ENCODE peak calls at places on chromosomes 5 and 9, in ten cellular contexts. N, K, Q, U, Z, Y, W, A, J and F are unnamed samples.
A peak's percentile ranks its signal among the peaks of the same experiment; 100 is the strongest.

GRCh38 chr9:8924529-8924928 is 1125.0 kb upstream of the DMAC1 start:
- DNase-seq in W (no peak), Y (no peak), Z (no peak), A (no peak), N (no peak), K (no peak), Q (no peak), J (no peak), U (no peak), F (no peak)

GRCh38 chr5:50704730-50705129 is 38.3 kb downstream of the PARP8 start:
- DNase-seq in W (no peak), K (no peak), A (no peak), Y (no peak), N (no peak), Z (no peak), U (no peak), J (no peak), Q (no peak), F (no peak)

GRCh38 chr5:123868267-123868666 is 356.3 kb downstream of the CSNK1G3 start:
- DNase-seq in Y (no peak), K (no peak), W (no peak), Z (no peak), J (no peak), Q (no peak), A (no peak), N (peak; percentile 18), U (no peak), F (no peak)

GRCh38 chr9:126155756-126156664 is 170.6 kb upstream of the MVB12B start:
- DNase-seq in A (peak; percentile 17), Q (no peak), K (no peak), J (no peak), U (no peak), Y (no peak), W (no peak), N (no peak), Z (no peak), F (no peak)

GRCh38 chr5:112186401-112186990 is 232.6 kb downstream of the EPB41L4A start:
- DNase-seq in K (peak; percentile 23), Y (peak; percentile 53), J (no peak), W (no peak), U (peak; percentile 10), A (no peak), N (no peak), Q (peak; percentile 70), Z (no peak), F (peak; percentile 22)

GRCh38 chr5:61357745-61358144 is 25.7 kb downstream of the ZSWIM6 start:
- DNase-seq in K (no peak), N (no peak), J (no peak), Q (peak; percentile 69), W (no peak), Z (no peak), Y (no peak), A (no peak), U (no peak), F (no peak)

GRCh38 chr5:95892784-95893354 is 68.8 kb downstream of the ELL2 start:
- DNase-seq in U (no peak), A (peak; percentile 48), J (no peak), Z (no peak), Q (peak; percentile 70), W (no peak), Y (no peak), N (peak; percentile 44), K (no peak), F (no peak)

GRCh38 chr5:167853421-167853820 is 438.0 kb upstream of the WWC1 start:
- DNase-seq in Q (no peak), Y (peak; percentile 59), Z (no peak), A (no peak), J (no peak), W (no peak), U (peak; percentile 8), K (peak; percentile 85), N (no peak), F (no peak)

GRCh38 chr5:98638701-98639100 is 134.8 kb upstream of the RGMB start:
- DNase-seq in U (no peak), J (peak; percentile 67), Z (no peak), A (no peak), Y (peak; percentile 87), K (peak; percentile 95), N (no peak), W (no peak), Q (no peak), F (no peak)

GRCh38 chr5:54517174-54517511 is 416 bp upstream of the SNX18 start:
- DNase-seq in J (no peak), K (no peak), Y (no peak), Q (no peak), A (no peak), W (no peak), U (no peak), N (peak; percentile 14), Z (no peak), F (no peak)

GRCh38 chr5:54519083-54519541 is 1.6 kb downstream of the SNX18 start:
- DNase-seq in Z (no peak), U (no peak), A (no peak), N (no peak), J (peak; percentile 65), W (no peak), Q (no peak), K (no peak), Y (no peak), F (no peak)

GRCh38 chr5:54518146-54519082 is 855 bp downstream of the SNX18 start:
- DNase-seq in Q (peak; percentile 60), W (peak; percentile 16), K (no peak), Z (peak; percentile 43), A (peak; percentile 70), U (no peak), J (peak; percentile 89), N (peak; percentile 58), Y (peak; percentile 49), F (peak; percentile 55)

GRCh38 chr5:54516051-54516645 is 1.4 kb upstream of the SNX18 start:
- DNase-seq in J (no peak), N (no peak), W (no peak), Y (peak; percentile 56), U (no peak), K (peak; percentile 46), Z (no peak), Q (no peak), A (no peak), F (no peak)

DNA sequence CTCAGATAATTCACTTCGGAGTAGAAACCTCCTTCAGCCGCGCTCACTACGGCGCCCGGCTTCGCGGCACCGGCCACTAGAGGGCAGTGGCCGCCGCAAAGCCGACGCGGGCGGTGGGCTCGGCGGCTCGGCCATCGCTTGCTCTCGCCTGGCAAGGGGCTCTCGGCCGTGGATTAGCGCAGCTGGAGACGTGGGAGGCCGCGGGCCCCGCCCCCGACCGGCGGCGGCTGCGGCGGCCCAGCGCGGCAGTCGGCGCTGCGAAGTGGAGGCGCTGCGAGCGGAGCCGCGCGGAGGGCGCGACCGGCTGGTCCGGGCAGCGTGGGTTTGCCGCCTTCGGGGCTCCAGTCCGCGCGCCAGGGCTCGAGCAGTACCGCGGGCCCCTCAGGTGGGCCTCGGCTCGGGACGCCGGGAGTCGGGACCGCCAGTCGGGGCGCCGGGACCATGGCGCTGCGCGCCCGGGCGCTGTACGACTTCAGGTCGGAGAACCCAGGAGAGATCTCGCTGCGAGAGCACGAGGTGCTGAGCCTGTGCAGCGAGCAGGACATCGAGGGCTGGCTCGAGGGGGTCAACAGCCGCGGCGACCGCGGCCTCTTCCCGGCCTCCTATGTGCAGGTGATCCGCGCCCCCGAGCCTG is at the start of gene SNX18:
- DNase-seq in Q (peak; percentile 93), A (peak; percentile 94), K (peak; percentile 84), N (peak; percentile 93), W (peak; percentile 87), Y (peak; percentile 93), U (peak; percentile 86), Z (peak; percentile 89), J (peak; percentile 97), F (peak; percentile 93)
- H3K27ac ChIP-seq in Q (no peak within 1 kb of the TSS), A (peak within 1 kb of the TSS; percentile 97), K (peak within 1 kb of the TSS; percentile 77), N (peak within 1 kb of the TSS; percentile 95), W (peak within 1 kb of the TSS; percentile 73), Y (peak within 1 kb of the TSS; percentile 88), U (peak within 1 kb of the TSS; percentile 73), Z (peak within 1 kb of the TSS; percentile 76), J (peak within 1 kb of the TSS; percentile 70), F (peak within 1 kb of the TSS; percentile 94)

GRCh38 chr5:79133657-79134451 is 22.2 kb downstream of the BHMT start:
- DNase-seq in Y (peak; percentile 88), Q (peak; percentile 89), Z (peak; percentile 33), W (peak; percentile 21), J (peak; percentile 68), A (peak; percentile 72), K (peak; percentile 74), U (peak; percentile 71), N (peak; percentile 69), F (peak; percentile 73)
- H3K4me3 ChIP-seq in Y (peak overlapping the region; percentile 31), Q (peak overlapping the region; percentile 41), Z (peak overlapping the region; percentile 15), W (no peak overlapping the region), J (peak overlapping the region; percentile 51), A (peak overlapping the region; percentile 29), K (peak overlapping the region; percentile 46), U (peak overlapping the region; percentile 48), N (peak overlapping the region; percentile 6), F (peak overlapping the region; percentile 20)

DNA sequence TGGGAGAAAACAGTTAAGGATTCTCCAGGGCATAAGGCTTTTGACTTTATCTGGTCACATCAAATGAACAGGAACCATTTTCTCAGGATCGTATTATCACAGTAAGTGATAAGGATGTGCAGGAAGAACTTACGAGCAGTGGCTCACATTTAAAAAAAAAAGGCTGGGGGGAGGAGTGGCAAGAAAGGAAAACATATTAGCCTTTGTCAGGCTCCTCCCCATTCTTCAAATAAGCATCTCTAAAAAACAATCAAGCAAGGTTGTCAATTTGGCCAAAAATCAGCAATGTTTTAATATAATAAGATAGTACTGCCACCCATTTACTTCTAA is 234.4 kb upstream of the TMEM161B start:
- DNase-seq in J (no peak), Y (no peak), K (no peak), Z (no peak), N (no peak), U (no peak), Q (no peak), A (no peak), W (no peak), F (no peak)
- H3K27ac ChIP-seq in J (no peak overlapping the region), Y (no peak overlapping the region), K (no peak overlapping the region), Z (no peak overlapping the region), N (no peak overlapping the region), U (no peak overlapping the region), Q (no peak overlapping the region), A (no peak overlapping the region), W (peak overlapping the region; percentile 30), F (peak overlapping the region; percentile 51)

GRCh38 chr9:83191154-83191553 is 128.2 kb upstream of the RASEF start:
- DNase-seq in J (no peak), Z (no peak), K (no peak), W (no peak), N (no peak), Q (no peak), Y (no peak), A (no peak), U (no peak), F (no peak)

GRCh38 chr9:83185517-83186192 is 122.7 kb upstream of the RASEF start:
- DNase-seq in J (no peak), W (no peak), N (no peak), A (no peak), Z (no peak), U (no peak), Y (no peak), K (no peak), Q (peak; percentile 23), F (no peak)

GRCh38 chr9:83182071-83182470 is 119.1 kb upstream of the RASEF start:
- DNase-seq in W (no peak), Q (no peak), N (no peak), Y (no peak), U (no peak), K (no peak), J (no peak), Z (no peak), A (no peak), F (no peak)

GRCh38 chr9:83188272-83188671 is 125.3 kb upstream of the RASEF start:
- DNase-seq in U (no peak), N (no peak), W (no peak), Q (no peak), Y (no peak), J (no peak), A (no peak), K (no peak), Z (no peak), F (no peak)

GRCh38 chr9:83186354-83186753 is 123.4 kb upstream of the RASEF start:
- DNase-seq in Z (no peak), Y (no peak), U (no peak), Q (no peak), N (no peak), J (no peak), W (no peak), K (no peak), A (no peak), F (no peak)
- H3K4me3 ChIP-seq in Z (no peak overlapping the region), Y (no peak overlapping the region), U (no peak overlapping the region), Q (peak overlapping the region; percentile 29), N (no peak overlapping the region), J (no peak overlapping the region), W (no peak overlapping the region), K (no peak overlapping the region), A (no peak overlapping the region), F (no peak overlapping the region)